ENCODE peak calls at places on chromosomes 1 and 21, in six cellular contexts. K, J, Q, P, Z and F are unnamed samples.

GRCh38 chr21:33977721-33978369 is 62.2 kb upstream of the ATP5PO start:
- DNase-seq in K (peak), J (no peak), Q (no peak), P (no peak), Z (no peak), F (no peak)

GRCh38 chr1:44559361-44559760 is 114.9 kb downstream of the TMEM53 start:
- DNase-seq in K (no peak), J (no peak), Q (no peak), P (no peak), Z (no peak), F (no peak)

GRCh38 chr1:227893696-227894305 is 53.9 kb downstream of the WNT9A start:
- DNase-seq in K (peak), J (no peak), Q (no peak), P (no peak), Z (no peak), F (no peak)

GRCh38 chr1:2559509-2560298 is 3.5 kb downstream of the TNFRSF14 start:
- DNase-seq in K (no peak), J (no peak), Q (no peak), P (no peak), Z (no peak), F (no peak)

GRCh38 chr1:216600730-216601426 is 122.4 kb downstream of the ESRRG start:
- DNase-seq in K (peak), J (no peak), Q (no peak), P (no peak), Z (peak), F (peak)

GRCh38 chr21:44000360-44000759 is 11.7 kb upstream of the TRAPPC10 start:
- DNase-seq in K (no peak), J (no peak), Q (no peak), P (no peak), Z (no peak), F (no peak)

GRCh38 chr1:41902125-41902524 is 16.6 kb downstream of the HIVEP3 start:
- DNase-seq in K (no peak), J (peak), Q (no peak), P (no peak), Z (no peak), F (no peak)

GRCh38 chr1:156065212-156065611 is 4.3 kb downstream of the RAB25 start:
- DNase-seq in K (no peak), J (no peak), Q (no peak), P (no peak), Z (no peak), F (no peak)

GRCh38 chr21:44083631-44084291 is 23.4 kb upstream of the PWP2 start:
- DNase-seq in K (no peak), J (no peak), Q (no peak), P (no peak), Z (no peak), F (no peak)

GRCh38 chr1:36528361-36529349 is 45.9 kb upstream of the CSF3R start:
- DNase-seq in K (peak), J (no peak), Q (no peak), P (no peak), Z (no peak), F (peak)
- TF ChIP-seq MAX in K (no peak), J (no peak), Q (no peak), P (no peak), Z (no peak), F (no peak)

GRCh38 chr1:238950786-238951185 is 435.6 kb upstream of the CHRM3 start:
- DNase-seq in K (no peak), J (no peak), Q (no peak), P (no peak), Z (no peak), F (no peak)

GRCh38 chr1:238954865-238955264 is 431.5 kb upstream of the CHRM3 start:
- DNase-seq in K (no peak), J (no peak), Q (no peak), P (no peak), Z (no peak), F (no peak)

GRCh38 chr1:238955934-238956333 is 430.4 kb upstream of the CHRM3 start:
- DNase-seq in K (no peak), J (no peak), Q (no peak), P (no peak), Z (no peak), F (no peak)

GRCh38 chr1:238953448-238953847 is 432.9 kb upstream of the CHRM3 start:
- DNase-seq in K (no peak), J (no peak), Q (no peak), P (no peak), Z (no peak), F (no peak)

DNA sequence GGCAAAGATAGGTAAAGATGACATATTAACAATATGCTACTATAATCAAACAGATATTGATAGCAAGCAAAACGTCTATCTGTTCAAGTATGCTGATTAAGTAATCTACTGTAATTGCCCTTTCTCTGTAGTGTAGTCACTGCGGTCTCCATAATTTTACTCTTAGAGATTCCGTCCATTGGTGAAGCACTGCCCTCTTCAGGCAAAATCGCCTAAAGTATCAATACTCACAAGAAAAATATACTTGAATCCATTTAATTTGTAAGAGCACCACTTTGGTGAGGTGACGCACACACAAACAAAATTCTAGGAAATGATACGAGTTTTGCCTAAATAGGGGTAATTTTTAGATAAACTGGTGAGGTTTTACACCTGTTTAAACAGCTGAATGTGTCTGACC is 434.6 kb upstream of the CHRM3 start:
- DNase-seq in K (no peak), J (no peak), Q (no peak), P (no peak), Z (no peak), F (no peak)
- TF ChIP-seq SP1 in K (no peak), J (no peak), Q (no peak), P (no peak), Z (no peak), F (no peak)

GRCh38 chr1:246383217-246383616 is 123.9 kb downstream of the SMYD3 start:
- DNase-seq in K (no peak), J (no peak), Q (no peak), P (no peak), Z (no peak), F (no peak)
- TF ChIP-seq MAX in K (no peak), J (no peak), Q (no peak), P (no peak), Z (no peak), F (no peak)

DNA sequence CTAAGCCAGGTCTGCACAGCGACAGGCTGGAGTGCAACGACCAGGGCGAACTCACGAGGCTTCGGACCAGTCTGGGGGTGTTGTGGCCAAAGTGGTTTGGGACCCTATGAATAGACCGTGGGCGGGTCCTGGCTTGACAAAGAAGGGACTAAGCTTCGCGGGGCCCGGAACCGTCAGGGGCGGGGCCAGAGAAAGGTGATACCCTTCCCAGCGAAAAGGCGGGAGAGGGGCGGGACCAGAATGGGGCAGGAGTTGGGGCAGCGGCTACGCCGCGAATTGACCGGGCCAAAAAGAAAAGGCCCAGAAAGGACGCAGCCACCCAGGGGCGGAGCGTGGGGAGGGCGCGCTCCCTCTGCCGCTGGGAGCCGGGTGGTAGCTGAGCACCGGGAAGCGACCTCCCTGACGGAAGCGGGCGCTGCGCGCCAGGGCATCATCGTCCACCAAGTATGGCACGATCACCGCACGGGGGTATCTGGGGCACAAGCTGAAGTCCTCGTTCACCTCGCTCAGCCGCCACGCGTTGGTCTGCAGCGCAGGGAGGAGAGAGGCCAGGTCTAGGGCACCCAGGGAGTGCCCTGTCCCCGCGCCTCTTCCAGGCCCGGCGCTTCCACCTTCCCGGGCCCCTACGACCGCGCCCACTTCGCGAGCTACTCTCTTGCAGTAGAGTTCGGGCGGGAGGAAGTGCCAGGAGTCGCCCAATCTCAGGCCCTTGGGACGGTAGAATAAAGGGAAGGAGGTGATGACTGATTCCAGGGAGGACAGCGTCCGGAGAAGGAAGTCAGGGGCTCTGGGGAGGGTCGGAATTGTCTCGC is 6.7 kb upstream of the FAM167B start:
- DNase-seq in K (peak), J (no peak), Q (no peak), P (peak), Z (no peak), F (peak)
- TF ChIP-seq SP1 in K (peak), J (no peak), Q (no peak), P (no peak), Z (no peak), F (peak)

DNA sequence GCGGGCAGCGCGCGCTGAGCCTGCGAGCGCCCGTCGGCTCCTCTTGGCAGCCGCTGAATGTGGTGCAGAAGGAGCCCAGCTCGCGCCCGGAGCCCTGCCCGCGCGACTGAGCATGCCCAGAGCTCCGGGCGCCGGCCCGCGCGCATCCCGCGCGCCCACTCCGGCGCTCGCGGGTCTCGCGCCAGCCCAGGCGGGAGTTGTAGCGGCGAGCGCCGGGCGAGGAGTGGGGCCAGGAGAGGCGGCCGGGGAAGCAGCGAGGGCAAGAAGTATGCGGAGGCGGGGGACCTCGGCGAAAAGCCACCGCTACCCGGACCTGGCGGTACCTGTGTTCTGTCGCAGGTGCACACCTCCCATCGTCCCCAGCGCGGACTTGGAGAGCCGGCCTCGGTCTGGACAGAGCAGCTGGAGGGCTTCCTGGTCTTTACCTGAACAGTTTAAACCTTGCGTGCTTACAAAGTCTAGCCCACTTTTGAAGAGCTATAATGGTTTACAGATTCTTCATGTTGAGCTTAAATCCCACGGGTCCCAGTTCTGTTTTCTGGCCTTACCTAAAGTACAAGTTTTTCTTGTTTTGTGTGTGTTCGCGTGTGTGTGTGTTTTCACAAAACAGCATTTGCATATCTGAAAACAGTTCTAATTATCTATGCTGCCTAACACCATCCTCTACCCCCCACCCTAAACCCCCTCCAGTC is at the start of gene DDAH1:
- DNase-seq in K (peak), J (no peak), Q (no peak), P (peak), Z (peak), F (peak)
- TF ChIP-seq MAX in K (no peak), J (no peak), Q (no peak), P (peak), Z (no peak), F (peak)

DNA sequence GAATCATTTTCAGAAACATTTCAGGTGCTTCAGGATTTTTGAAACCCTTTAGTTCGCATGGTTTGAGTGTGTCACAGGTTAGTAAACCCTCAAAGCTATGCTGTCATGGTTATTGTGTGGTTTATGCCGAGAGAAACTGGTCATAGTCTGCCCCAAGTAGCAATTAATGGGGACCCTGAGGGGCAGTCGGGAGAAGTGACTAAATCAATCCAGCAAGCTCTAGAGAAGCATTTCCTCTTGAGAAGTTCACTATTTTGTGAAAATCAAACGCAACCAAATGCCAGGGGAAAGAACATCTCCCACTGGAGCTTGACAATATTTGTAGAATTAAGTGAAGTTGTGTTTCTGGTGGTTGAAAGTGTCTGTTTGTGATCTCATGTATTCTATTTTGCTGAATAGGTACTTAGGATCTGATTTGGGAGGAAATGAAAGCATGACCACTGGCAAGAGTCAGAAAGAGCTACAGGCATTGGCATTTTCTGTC is 63.0 kb upstream of the BACH1 start:
- DNase-seq in K (no peak), J (no peak), Q (peak), P (no peak), Z (no peak), F (no peak)
- TF ChIP-seq SP1 in K (no peak), J (no peak), Q (peak), P (no peak), Z (no peak), F (no peak)

GRCh38 chr1:204288061-204288588 is 71.6 kb downstream of the PLEKHA6 start:
- DNase-seq in K (peak), J (no peak), Q (no peak), P (peak), Z (peak), F (peak)
- TF ChIP-seq MAX in K (peak), J (no peak), Q (no peak), P (no peak), Z (no peak), F (no peak)

DNA sequence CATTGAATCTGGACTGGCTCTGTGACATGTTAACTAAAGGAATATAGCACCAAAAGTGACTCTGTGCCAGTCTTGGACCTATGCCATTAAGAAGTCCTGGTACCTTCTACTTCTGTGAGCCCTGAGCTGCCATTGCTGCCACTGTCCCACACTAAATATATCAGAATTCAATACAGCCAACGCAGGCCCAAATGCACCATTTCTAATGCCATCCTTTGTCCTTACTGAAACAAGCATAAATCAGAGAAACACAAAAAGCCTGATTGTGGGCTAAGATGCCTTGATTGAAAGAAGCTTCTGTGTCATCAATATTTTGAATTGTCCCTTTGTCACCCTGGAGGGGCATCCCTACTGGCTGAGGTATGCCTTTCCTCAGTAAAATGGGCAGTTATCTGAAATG is 66.9 kb upstream of the NEK2 start:
- DNase-seq in K (no peak), J (no peak), Q (no peak), P (no peak), Z (no peak), F (no peak)
- TF ChIP-seq SP1 in K (no peak), J (no peak), Q (no peak), P (no peak), Z (no peak), F (no peak)

GRCh38 chr1:47181955-47182680 is 7.7 kb downstream of the PDZK1IP1 start:
- DNase-seq in K (no peak), J (peak), Q (no peak), P (no peak), Z (no peak), F (no peak)

GRCh38 chr1:47181095-47181954 is 8.5 kb downstream of the PDZK1IP1 start:
- DNase-seq in K (no peak), J (peak), Q (no peak), P (no peak), Z (no peak), F (no peak)

GRCh38 chr1:47179023-47179987 is 10.5 kb downstream of the PDZK1IP1 start:
- DNase-seq in K (peak), J (peak), Q (peak), P (peak), Z (peak), F (peak)

GRCh38 chr1:47179988-47180563 is 9.8 kb downstream of the PDZK1IP1 start:
- DNase-seq in K (no peak), J (no peak), Q (no peak), P (no peak), Z (no peak), F (no peak)

DNA sequence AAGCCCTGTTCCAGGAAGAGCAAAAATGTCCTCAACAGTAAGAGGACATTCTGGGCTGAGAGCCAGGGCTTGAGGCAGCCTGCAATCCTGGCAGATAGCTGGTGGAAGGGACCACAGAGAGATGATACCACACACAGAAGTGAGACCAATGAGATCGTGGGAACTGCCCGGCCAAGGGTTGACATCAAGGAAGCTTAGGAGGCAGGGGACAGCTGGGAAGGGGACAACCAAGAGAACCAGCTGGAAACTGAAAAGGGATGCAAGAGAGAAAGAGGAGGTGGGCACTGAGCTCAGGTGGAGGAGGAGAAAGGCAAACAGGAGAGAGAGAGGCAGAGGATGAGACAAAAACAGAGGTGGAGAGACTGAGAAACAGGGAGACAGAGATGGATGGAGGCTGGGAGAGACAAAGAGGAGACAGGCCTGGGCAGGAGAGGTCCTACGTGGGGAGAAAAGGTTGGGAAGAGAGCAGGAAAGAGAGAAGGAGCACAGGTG is 9.2 kb downstream of the PDZK1IP1 start:
- DNase-seq in K (no peak), J (peak), Q (no peak), P (no peak), Z (no peak), F (no peak)
- TF ChIP-seq MAX in K (no peak), J (no peak), Q (no peak), P (no peak), Z (no peak), F (no peak)

GRCh38 chr1:48701445-48701844 is 75.2 kb downstream of the BEND5 start:
- DNase-seq in K (no peak), J (no peak), Q (no peak), P (no peak), Z (no peak), F (no peak)

GRCh38 chr1:48692235-48692634 is 84.5 kb downstream of the BEND5 start:
- DNase-seq in K (no peak), J (no peak), Q (no peak), P (no peak), Z (no peak), F (no peak)

GRCh38 chr1:48693180-48693579 is 83.5 kb downstream of the BEND5 start:
- DNase-seq in K (no peak), J (no peak), Q (no peak), P (no peak), Z (no peak), F (no peak)

GRCh38 chr1:48693674-48694347 is 82.9 kb downstream of the BEND5 start:
- DNase-seq in K (no peak), J (no peak), Q (no peak), P (no peak), Z (no peak), F (no peak)

DNA sequence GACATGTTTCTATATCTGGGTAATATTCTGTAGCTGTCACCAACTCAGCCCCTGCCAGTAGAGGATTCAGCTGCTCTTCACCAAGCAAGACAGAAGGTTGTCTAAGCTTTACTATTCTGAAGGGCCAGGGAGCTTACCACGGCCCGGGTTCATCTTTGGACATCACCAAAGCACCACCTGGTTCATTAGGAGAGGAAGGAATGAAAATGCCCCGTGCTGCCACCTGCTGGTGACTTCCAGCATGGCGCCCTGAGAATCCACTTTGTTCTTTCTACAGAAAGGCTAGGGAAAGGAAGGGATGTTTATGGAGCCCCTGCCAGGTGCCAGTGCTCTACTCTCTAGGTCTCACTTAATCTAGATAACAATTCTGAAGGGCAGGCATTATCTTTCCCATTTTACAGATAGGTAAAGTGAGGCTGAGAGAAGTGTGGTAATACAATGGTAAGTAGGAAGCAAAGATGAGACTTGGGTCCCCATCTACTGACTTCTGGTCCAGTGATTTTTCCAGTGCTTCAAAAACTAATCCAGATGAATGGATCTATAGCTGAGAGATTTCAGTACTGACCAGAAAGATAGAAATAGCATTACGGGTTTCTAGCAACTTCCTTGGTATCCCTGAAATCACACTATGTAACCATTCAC is 79.5 kb downstream of the BEND5 start:
- DNase-seq in K (peak), J (peak), Q (no peak), P (peak), Z (peak), F (peak)
- TF ChIP-seq SP1 in K (no peak), J (no peak), Q (no peak), P (no peak), Z (no peak), F (no peak)